ENCODE peak calls at places on chromosomes 5 and 9, in ten cellular contexts. A, I, X, E, J, V, O, C, P and N are unnamed samples.

GRCh38 chr5:12330993-12331588 is 426.8 kb upstream of the CTNND2 start:
- DNase-seq in C (peak), A (no peak), P (no peak), O (no peak), V (no peak), I (no peak), X (no peak), E (no peak), J (no peak), N (no peak)

GRCh38 chr5:141564216-141564692 is 54.5 kb downstream of the DIAPH1 start:
- DNase-seq in J (peak), C (peak), P (peak), I (no peak), X (peak), V (no peak), E (peak), A (no peak), O (no peak), N (peak)

GRCh38 chr9:133635098-133635497 is 1.1 kb upstream of the DBH start:
- DNase-seq in P (no peak), O (no peak), E (no peak), X (no peak), V (no peak), I (no peak), C (no peak), J (no peak), A (no peak), N (no peak)

GRCh38 chr5:55102345-55102744 is at the start of gene GZMA:
- DNase-seq in A (no peak), X (no peak), J (no peak), I (no peak), O (no peak), C (no peak), P (no peak), V (no peak), E (no peak), N (no peak)

GRCh38 chr5:129460951-129461815 is 1.1 kb downstream of the ADAMTS19 start:
- DNase-seq in P (peak), O (no peak), X (peak), I (peak), C (peak), V (peak), J (peak), A (no peak), E (peak), N (no peak)

GRCh38 chr9:93577045-93577939 is 908 bp downstream of the PHF2 start:
- DNase-seq in X (peak), A (no peak), E (peak), P (peak), C (peak), O (peak), J (peak), I (peak), V (peak), N (no peak)

GRCh38 chr9:137198051-137198747 is 2.3 kb downstream of the TPRN start:
- DNase-seq in O (no peak), C (no peak), X (peak), I (no peak), E (no peak), J (peak), P (no peak), A (no peak), V (no peak), N (no peak)

GRCh38 chr9:129310666-129311350 is 132.7 kb upstream of the IER5L start:
- DNase-seq in I (peak), J (no peak), O (peak), E (no peak), X (peak), C (no peak), P (no peak), V (no peak), A (no peak), N (no peak)

GRCh38 chr9:101235105-101235866 is 149.5 kb downstream of the BAAT start:
- DNase-seq in X (no peak), J (no peak), A (no peak), C (peak), I (no peak), V (no peak), O (no peak), E (no peak), P (peak), N (no peak)

GRCh38 chr5:177496111-177497010 is 1.0 kb downstream of the PDLIM7 start:
- DNase-seq in O (peak), E (peak), A (no peak), X (peak), P (peak), J (peak), I (peak), V (peak), C (peak), N (no peak)

GRCh38 chr5:92944903-92945629 is 636.0 kb downstream of the NR2F1-AS1 start:
- DNase-seq in E (no peak), P (no peak), X (no peak), O (no peak), A (no peak), V (no peak), C (no peak), J (no peak), I (no peak), N (no peak)

GRCh38 chr5:150322202-150322601 is 19.5 kb upstream of the ARSI start:
- DNase-seq in A (no peak), C (no peak), O (no peak), V (no peak), P (no peak), E (no peak), X (no peak), I (no peak), J (no peak), N (no peak)

GRCh38 chr5:150323819-150324218 is 21.1 kb upstream of the ARSI start:
- DNase-seq in X (no peak), O (no peak), P (no peak), E (no peak), I (no peak), A (no peak), C (no peak), V (no peak), J (no peak), N (no peak)

GRCh38 chr5:150323092-150323491 is 20.4 kb upstream of the ARSI start:
- DNase-seq in I (no peak), C (no peak), O (no peak), J (no peak), A (no peak), E (no peak), V (no peak), X (no peak), P (no peak), N (no peak)

GRCh38 chr5:150328458-150328857 is 25.8 kb upstream of the ARSI start:
- DNase-seq in X (no peak), E (no peak), P (no peak), C (no peak), O (no peak), J (no peak), A (no peak), I (no peak), V (no peak), N (no peak)

DNA sequence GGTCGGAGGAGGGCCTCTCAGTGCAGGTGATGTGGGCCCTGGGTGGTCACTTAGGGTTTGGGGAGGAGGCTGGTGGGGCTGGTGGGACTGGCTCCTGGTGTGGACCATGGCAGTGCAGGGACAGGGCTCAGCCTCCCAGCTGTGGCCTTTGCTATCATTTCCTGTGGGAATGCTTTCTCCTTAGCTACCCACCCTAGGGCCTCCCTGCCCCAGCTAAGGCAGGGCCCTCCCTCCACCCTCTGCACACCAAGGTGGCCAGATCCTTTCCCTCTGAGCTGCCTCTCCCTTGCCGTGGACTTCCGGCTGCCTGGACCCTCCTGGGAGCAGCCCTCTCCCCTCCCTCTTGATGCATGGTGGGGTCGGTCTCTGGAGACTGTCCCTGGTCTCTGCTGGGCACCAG is 22.7 kb upstream of the ARSI start:
- DNase-seq in C (no peak), P (no peak), V (no peak), A (no peak), E (no peak), X (no peak), I (no peak), J (no peak), O (no peak), N (no peak)
- TF ChIP-seq POLR2AphosphoS5 in C (no peak), P (no peak), V (no peak), A (no peak), E (no peak), X (no peak), I (no peak), J (no peak), O (no peak), N (no peak)

GRCh38 chr9:7028591-7028990 is 270.8 kb downstream of the KDM4C start:
- DNase-seq in E (no peak), O (no peak), I (peak), P (no peak), A (no peak), C (no peak), V (no peak), X (no peak), J (no peak), N (no peak)
- TF ChIP-seq POLR2AphosphoS5 in E (no peak), O (no peak), I (no peak), P (no peak), A (no peak), C (no peak), V (no peak), X (no peak), J (no peak), N (no peak)

GRCh38 chr5:123371575-123372179 is 51.5 kb downstream of the CEP120 start:
- DNase-seq in O (no peak), J (peak), I (peak), P (peak), X (peak), A (no peak), V (no peak), E (peak), C (peak), N (no peak)
- TF ChIP-seq POLR2AphosphoS5 in O (no peak), J (no peak), I (no peak), P (no peak), X (no peak), A (no peak), V (no peak), E (no peak), C (no peak), N (no peak)

GRCh38 chr5:180670586-180671359 is 21.4 kb upstream of the FLT4 start:
- DNase-seq in J (peak), A (no peak), P (peak), C (peak), E (peak), X (peak), O (no peak), I (no peak), V (no peak), N (peak)
- TF ChIP-seq POLR2AphosphoS5 in J (no peak), A (no peak), P (no peak), C (no peak), E (no peak), X (no peak), O (no peak), I (no peak), V (no peak), N (no peak)

GRCh38 chr5:67014957-67015400 is 181.6 kb downstream of the CD180 start:
- DNase-seq in J (no peak), X (peak), I (no peak), A (no peak), C (no peak), E (no peak), V (no peak), P (no peak), O (no peak), N (no peak)
- TF ChIP-seq POLR2AphosphoS5 in J (no peak), X (peak), I (no peak), A (no peak), C (no peak), E (no peak), V (no peak), P (no peak), O (no peak), N (no peak)

GRCh38 chr5:77627869-77628674 is 10.4 kb downstream of the OTP start:
- DNase-seq in C (peak), X (no peak), I (no peak), J (no peak), V (no peak), P (peak), O (no peak), E (no peak), A (no peak), N (no peak)

GRCh38 chr5:77630246-77631165 is 8.0 kb downstream of the OTP start:
- DNase-seq in X (peak), C (peak), V (peak), P (peak), J (peak), A (no peak), I (peak), E (no peak), O (no peak), N (peak)

GRCh38 chr5:77631166-77631582 is 7.3 kb downstream of the OTP start:
- DNase-seq in A (no peak), P (peak), I (no peak), C (no peak), E (no peak), J (no peak), V (no peak), X (no peak), O (no peak), N (no peak)

GRCh38 chr5:77629553-77630245 is 8.8 kb downstream of the OTP start:
- DNase-seq in C (peak), E (no peak), A (no peak), O (no peak), I (no peak), X (no peak), J (no peak), P (no peak), V (no peak), N (no peak)

GRCh38 chr5:77628840-77629552 is 9.5 kb downstream of the OTP start:
- DNase-seq in A (no peak), P (peak), E (no peak), O (no peak), J (no peak), C (peak), I (no peak), V (no peak), X (no peak), N (no peak)
- TF ChIP-seq POLR2AphosphoS5 in A (no peak), P (no peak), E (no peak), O (no peak), J (no peak), C (no peak), I (no peak), V (no peak), X (no peak), N (no peak)

DNA sequence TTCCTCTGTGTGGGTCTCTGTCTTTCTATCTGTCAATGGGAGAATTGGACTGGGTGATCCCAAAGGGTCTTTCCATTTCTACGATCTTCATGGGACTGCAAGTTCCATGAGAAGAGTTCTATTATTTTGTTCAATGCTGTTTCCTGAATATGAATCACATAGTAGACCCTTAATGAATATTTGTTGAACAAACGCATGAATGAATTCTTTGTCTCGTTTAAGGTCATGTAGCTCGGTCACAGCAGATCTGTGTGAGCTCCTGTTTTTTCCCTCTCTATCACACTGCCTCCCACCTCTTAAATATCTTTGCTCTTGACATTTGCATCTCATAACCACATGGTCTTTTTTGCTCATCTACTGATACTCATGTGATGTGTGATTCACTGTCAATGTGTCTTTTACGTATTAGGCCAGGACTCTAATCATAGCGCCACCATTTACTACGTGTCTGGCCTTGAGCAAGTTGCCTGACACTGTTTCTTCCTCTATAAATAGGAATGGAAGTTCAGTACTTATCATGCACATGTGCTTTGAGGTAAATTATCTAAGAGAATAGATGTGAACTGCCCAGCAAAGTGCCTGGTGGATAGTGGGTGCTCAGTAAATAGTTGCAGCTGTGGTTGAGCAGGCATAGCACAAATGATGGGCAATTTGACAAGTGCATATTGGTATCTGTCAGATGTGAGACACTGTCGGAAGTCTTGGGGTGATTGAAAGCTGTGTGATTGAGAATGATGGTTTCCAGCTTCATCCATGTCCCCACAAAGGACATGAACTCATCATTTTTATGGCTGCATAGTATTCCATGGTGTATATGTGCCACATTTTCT is 37.5 kb downstream of the PTTG1 start:
- DNase-seq in X (no peak), O (no peak), J (no peak), V (no peak), C (no peak), P (no peak), I (no peak), A (no peak), E (no peak), N (no peak)
- TF ChIP-seq POLR2AphosphoS5 in X (no peak), O (no peak), J (no peak), V (peak), C (no peak), P (no peak), I (no peak), A (no peak), E (no peak), N (no peak)